ENCODE peak calls at places on chromosomes 16 and 17, in four cellular contexts. J is GM12878, O is K562, U is HepG2. K is an unnamed sample.

GRCh38 chr17:60163108-60163784 is 13.5 kb downstream of the CA4 start:
- DNase-seq in J (no peak), O (peak; percentile 31), U (peak; percentile 52), K (peak; percentile 51)

GRCh38 chr16:27430923-27431484 is 29.0 kb downstream of the IL21R start:
- DNase-seq in J (no peak), O (peak; percentile 78), U (no peak), K (no peak)

GRCh38 chr17:1460233-1460632 is 4.2 kb upstream of the CRK start:
- DNase-seq in J (no peak), O (no peak), U (peak; percentile 45), K (no peak)

GRCh38 chr16:4266372-4266771 is 6.5 kb downstream of the TFAP4 start:
- DNase-seq in J (no peak), O (peak; percentile 75), U (peak; percentile 40), K (peak; percentile 50)

GRCh38 chr17:82592289-82592683 is 56.0 kb downstream of the WDR45B start:
- DNase-seq in J (no peak), O (no peak), U (peak; percentile 21), K (no peak)

GRCh38 chr17:47973541-47973940 is 2.6 kb downstream of the CDK5RAP3 start:
- DNase-seq in J (no peak), O (no peak), U (no peak), K (no peak)

GRCh38 chr16:89005201-89006035 is 28.4 kb upstream of the CBFA2T3 start:
- DNase-seq in J (no peak), O (no peak), U (no peak), K (no peak)

GRCh38 chr17:31733326-31733725 is 125.7 kb downstream of the COPRS start:
- DNase-seq in J (no peak), O (no peak), U (no peak), K (no peak)

GRCh38 chr17:9568004-9568403 is 7.6 kb downstream of the STX8 start:
- DNase-seq in J (no peak), O (no peak), U (no peak), K (no peak)

GRCh38 chr16:10318798-10319500 is 66.9 kb upstream of the ATF7IP2 start:
- DNase-seq in J (no peak), O (no peak), U (peak; percentile 89), K (no peak)

GRCh38 chr16:85448557-85449194 is 164.4 kb upstream of the GSE1 start:
- DNase-seq in J (no peak), O (no peak), U (peak; percentile 79), K (no peak)

GRCh38 chr17:29095439-29095838 is 52.5 kb downstream of the PIPOX start:
- DNase-seq in J (no peak), O (no peak), U (no peak), K (no peak)

GRCh38 chr16:87076950-87077749 is 240.0 kb downstream of the C16orf95 start:
- DNase-seq in J (no peak), O (peak; percentile 56), U (peak; percentile 63), K (peak; percentile 79)

GRCh38 chr16:11121909-11122692 is 133.9 kb downstream of the SOCS1 start:
- DNase-seq in J (no peak), O (no peak), U (no peak), K (no peak)

GRCh38 chr17:9192010-9192409 is 170.7 kb downstream of the NTN1 start:
- DNase-seq in J (no peak), O (no peak), U (no peak), K (no peak)

GRCh38 chr16:28292731-28293588 is 635 bp downstream of the SBK1 start:
- DNase-seq in J (no peak), O (no peak), U (no peak), K (peak; percentile 26)

GRCh38 chr16:56984639-56985038 is 4.7 kb upstream of the NLRC5 start:
- DNase-seq in J (no peak), O (no peak), U (no peak), K (no peak)

GRCh38 chr16:72763927-72764628 is 283.9 kb downstream of the ZFHX3 start:
- DNase-seq in J (peak; percentile 11), O (no peak), U (no peak), K (no peak)

GRCh38 chr17:65092262-65092661 is 35.7 kb upstream of the GNA13 start:
- DNase-seq in J (no peak), O (no peak), U (no peak), K (no peak)

GRCh38 chr16:14368399-14368798 is 261.7 kb downstream of the PARN start:
- DNase-seq in J (no peak), O (no peak), U (no peak), K (no peak)

DNA sequence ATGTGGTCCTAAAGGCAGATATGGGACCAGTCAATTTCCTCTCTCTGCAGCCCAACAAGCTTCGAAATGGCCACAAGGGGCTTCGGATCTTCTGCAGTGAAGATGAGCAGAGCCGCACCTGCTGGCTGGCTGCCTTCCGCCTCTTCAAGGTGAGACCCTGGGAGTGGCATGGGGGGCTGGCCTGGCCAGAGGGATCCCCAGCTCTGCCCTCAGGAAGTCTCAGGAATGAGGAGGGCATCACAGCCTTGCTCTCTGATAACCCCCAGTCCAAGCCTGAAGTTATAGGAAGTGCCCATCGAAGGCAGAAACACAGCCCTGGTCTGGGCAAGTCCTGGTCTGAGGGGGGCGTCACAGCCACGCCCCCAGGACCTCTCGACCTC is 7.1 kb downstream of the GRB7 start:
- DNase-seq in J (no peak), O (no peak), U (no peak), K (no peak)
- TF ChIP-seq TARDBP in J (no peak), O (no peak), U (no peak), K (no peak)

GRCh38 chr16:50154369-50154947 is 1.4 kb downstream of the TENT4B start:
- DNase-seq in J (no peak), O (peak; percentile 46), U (no peak), K (no peak)
- TF ChIP-seq BHLHE40 in J (no peak), O (no peak), U (no peak), K (no peak)

GRCh38 chr16:83936581-83937165 is 16.4 kb upstream of the OSGIN1 start:
- DNase-seq in J (no peak), O (no peak), U (no peak), K (no peak)
- TF ChIP-seq FOXM1 in J (no peak), O (no peak), U (no peak), K (no peak)

DNA sequence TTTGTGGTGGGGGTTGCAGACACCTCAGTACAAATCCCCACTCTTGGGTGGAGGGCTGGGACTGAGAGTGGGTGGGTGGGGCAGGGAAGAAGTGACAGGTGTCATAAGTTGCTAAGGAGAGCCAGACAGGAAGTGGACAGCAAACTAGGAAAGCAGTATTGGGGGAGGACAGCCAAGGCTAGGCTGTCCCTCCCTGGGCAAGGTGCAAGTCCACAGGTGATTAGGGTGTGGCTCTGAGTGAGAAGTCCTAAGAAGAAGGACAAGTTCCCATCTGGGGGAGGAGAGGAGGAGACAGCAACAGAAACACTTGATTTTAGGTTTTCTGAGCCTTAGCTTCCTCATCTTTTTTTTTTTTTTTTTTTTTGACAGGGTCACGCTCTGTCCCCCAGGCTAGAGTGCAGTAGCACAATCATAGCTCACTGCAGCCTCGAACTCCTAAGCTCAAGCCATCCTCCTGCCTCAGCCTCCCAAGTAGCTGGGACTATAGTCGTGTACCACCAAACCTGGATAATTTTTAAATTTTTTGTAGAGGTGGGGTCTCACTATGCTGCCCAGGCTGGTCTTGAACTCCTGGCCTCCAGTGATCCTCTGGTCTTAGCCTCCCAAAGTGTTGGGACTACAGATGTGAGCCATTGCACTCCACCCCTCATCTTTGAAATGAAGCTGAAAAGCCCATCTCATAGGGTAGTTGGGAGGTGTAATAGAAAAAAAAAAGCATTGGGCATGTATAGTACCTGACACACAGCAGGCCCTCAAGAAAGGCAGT is 2.5 kb downstream of the MAPK3 start:
- DNase-seq in J (no peak), O (no peak), U (no peak), K (no peak)
- TF ChIP-seq TARDBP in J (no peak), O (no peak), U (no peak), K (no peak)

GRCh38 chr17:57732062-57732461 is 13.0 kb downstream of the CCDC182 start:
- DNase-seq in J (no peak), O (no peak), U (peak; percentile 33), K (no peak)
- TF ChIP-seq BHLHE40 in J (no peak), O (no peak), U (no peak), K (no peak)

K was measured in HEK293T.